ENCODE peak calls at places on chromosome 1, in four cellular contexts. One of them, this sample, is unnamed.

GRCh38 chr1:232108598-232108997 is 482.0 kb downstream of the DISC1 start:
- DNase-seq in NCI-H1092: no peak
- DNase-seq in stimulated activated CD8-positive, alpha-beta memory T cell treated with anti-CD3 and anti-CD28 coated beads, Interleukin-4, amount 100 ng/mL, for 48 hours: no peak
- DNase-seq in mesothelial cell of epicardium: no peak
- DNase-seq in this sample: no peak

GRCh38 chr1:201017828-201018163 is 5.7 kb downstream of the KIF21B start:
- DNase-seq in NCI-H1092: no peak
- DNase-seq in stimulated activated CD8-positive, alpha-beta memory T cell treated with anti-CD3 and anti-CD28 coated beads, Interleukin-4, amount 100 ng/mL, for 48 hours: no peak
- DNase-seq in mesothelial cell of epicardium: no peak
- DNase-seq in this sample: no peak

GRCh38 chr1:212983482-212983881 is 32.2 kb downstream of the ANGEL2 start:
- DNase-seq in NCI-H1092: no peak
- DNase-seq in stimulated activated CD8-positive, alpha-beta memory T cell treated with anti-CD3 and anti-CD28 coated beads, Interleukin-4, amount 100 ng/mL, for 48 hours: no peak
- DNase-seq in mesothelial cell of epicardium: no peak
- DNase-seq in this sample: no peak

GRCh38 chr1:241485554-241485992 is 34.0 kb downstream of the FH start:
- DNase-seq in NCI-H1092: peak; percentile 23
- DNase-seq in stimulated activated CD8-positive, alpha-beta memory T cell treated with anti-CD3 and anti-CD28 coated beads, Interleukin-4, amount 100 ng/mL, for 48 hours: no peak
- DNase-seq in mesothelial cell of epicardium: no peak
- DNase-seq in this sample: peak; percentile 25

GRCh38 chr1:1308756-1309524 is 543 bp downstream of the PUSL1 start:
- DNase-seq in NCI-H1092: no peak
- DNase-seq in stimulated activated CD8-positive, alpha-beta memory T cell treated with anti-CD3 and anti-CD28 coated beads, Interleukin-4, amount 100 ng/mL, for 48 hours: peak; percentile 43
- DNase-seq in mesothelial cell of epicardium: peak; percentile 62
- DNase-seq in this sample: no peak

GRCh38 chr1:86756062-86756406 is 51.7 kb downstream of the SH3GLB1 start:
- DNase-seq in NCI-H1092: peak; percentile 96
- DNase-seq in stimulated activated CD8-positive, alpha-beta memory T cell treated with anti-CD3 and anti-CD28 coated beads, Interleukin-4, amount 100 ng/mL, for 48 hours: no peak
- DNase-seq in mesothelial cell of epicardium: no peak
- DNase-seq in this sample: peak; percentile 59

GRCh38 chr1:94602802-94603625 is 61.5 kb upstream of the F3 start:
- DNase-seq in NCI-H1092: no peak
- DNase-seq in stimulated activated CD8-positive, alpha-beta memory T cell treated with anti-CD3 and anti-CD28 coated beads, Interleukin-4, amount 100 ng/mL, for 48 hours: no peak
- DNase-seq in mesothelial cell of epicardium: no peak
- DNase-seq in this sample: no peak

GRCh38 chr1:167909691-167910180 is 4.2 kb downstream of the ADCY10 start:
- DNase-seq in NCI-H1092: no peak
- DNase-seq in stimulated activated CD8-positive, alpha-beta memory T cell treated with anti-CD3 and anti-CD28 coated beads, Interleukin-4, amount 100 ng/mL, for 48 hours: no peak
- DNase-seq in mesothelial cell of epicardium: no peak
- DNase-seq in this sample: no peak

GRCh38 chr1:77370161-77370560 is 88.3 kb downstream of the AK5 start:
- DNase-seq in NCI-H1092: no peak
- DNase-seq in stimulated activated CD8-positive, alpha-beta memory T cell treated with anti-CD3 and anti-CD28 coated beads, Interleukin-4, amount 100 ng/mL, for 48 hours: no peak
- DNase-seq in mesothelial cell of epicardium: no peak
- DNase-seq in this sample: no peak

GRCh38 chr1:243943671-243944428 is 93.8 kb upstream of the AKT3 start:
- DNase-seq in NCI-H1092: no peak
- DNase-seq in stimulated activated CD8-positive, alpha-beta memory T cell treated with anti-CD3 and anti-CD28 coated beads, Interleukin-4, amount 100 ng/mL, for 48 hours: no peak
- DNase-seq in mesothelial cell of epicardium: no peak
- DNase-seq in this sample: no peak

GRCh38 chr1:193471981-193472380 is 285.6 kb upstream of the B3GALT2 start:
- DNase-seq in NCI-H1092: no peak
- DNase-seq in stimulated activated CD8-positive, alpha-beta memory T cell treated with anti-CD3 and anti-CD28 coated beads, Interleukin-4, amount 100 ng/mL, for 48 hours: no peak
- DNase-seq in mesothelial cell of epicardium: no peak
- DNase-seq in this sample: no peak

GRCh38 chr1:113389356-113389952 is 861 bp upstream of the MAGI3 start:
- DNase-seq in NCI-H1092: no peak
- DNase-seq in stimulated activated CD8-positive, alpha-beta memory T cell treated with anti-CD3 and anti-CD28 coated beads, Interleukin-4, amount 100 ng/mL, for 48 hours: peak; percentile 23
- DNase-seq in mesothelial cell of epicardium: no peak
- DNase-seq in this sample: no peak

GRCh38 chr1:55007626-55008025 is 8.9 kb downstream of the BSND start:
- DNase-seq in NCI-H1092: no peak
- DNase-seq in stimulated activated CD8-positive, alpha-beta memory T cell treated with anti-CD3 and anti-CD28 coated beads, Interleukin-4, amount 100 ng/mL, for 48 hours: no peak
- DNase-seq in mesothelial cell of epicardium: no peak
- DNase-seq in this sample: no peak

GRCh38 chr1:167722152-167722869 is 529 bp downstream of the MPZL1 start:
- DNase-seq in NCI-H1092: peak; percentile 50
- DNase-seq in stimulated activated CD8-positive, alpha-beta memory T cell treated with anti-CD3 and anti-CD28 coated beads, Interleukin-4, amount 100 ng/mL, for 48 hours: peak; percentile 48
- DNase-seq in mesothelial cell of epicardium: peak; percentile 65
- DNase-seq in this sample: peak; percentile 66

GRCh38 chr1:244289976-244290375 is 161.7 kb downstream of the ADSS2 start:
- DNase-seq in NCI-H1092: no peak
- DNase-seq in stimulated activated CD8-positive, alpha-beta memory T cell treated with anti-CD3 and anti-CD28 coated beads, Interleukin-4, amount 100 ng/mL, for 48 hours: no peak
- DNase-seq in mesothelial cell of epicardium: no peak
- DNase-seq in this sample: no peak

GRCh38 chr1:201406831-201407406 is 7.8 kb upstream of the LAD1 start:
- DNase-seq in NCI-H1092: no peak
- DNase-seq in stimulated activated CD8-positive, alpha-beta memory T cell treated with anti-CD3 and anti-CD28 coated beads, Interleukin-4, amount 100 ng/mL, for 48 hours: no peak
- DNase-seq in mesothelial cell of epicardium: no peak
- DNase-seq in this sample: no peak

GRCh38 chr1:15847100-15847892 is at the start of gene SPEN:
- DNase-seq in NCI-H1092: peak; percentile 98
- DNase-seq in stimulated activated CD8-positive, alpha-beta memory T cell treated with anti-CD3 and anti-CD28 coated beads, Interleukin-4, amount 100 ng/mL, for 48 hours: peak; percentile 98
- DNase-seq in mesothelial cell of epicardium: peak; percentile 98
- DNase-seq in this sample: peak; percentile 99